ENCODE peak calls at places on chromosomes 5 and 9, in four cellular contexts. One of them, this sample, is unnamed.

GRCh38 chr5:101728933-101729332 is 567.2 kb downstream of the SLCO4C1 start:
- DNase-seq in heart left ventricle: no peak
- DNase-seq in brain microvascular endothelial cell: no peak
- DNase-seq in CD8-positive, alpha-beta T cell: no peak
- DNase-seq in this sample: no peak

GRCh38 chr9:23220957-23221356 is 605.1 kb downstream of the ELAVL2 start:
- DNase-seq in heart left ventricle: no peak
- DNase-seq in CD8-positive, alpha-beta T cell: no peak
- DNase-seq in brain microvascular endothelial cell: no peak
- DNase-seq in this sample: no peak

GRCh38 chr5:2388005-2388361 is 363.5 kb downstream of the IRX2 start:
- DNase-seq in CD8-positive, alpha-beta T cell: no peak
- DNase-seq in heart left ventricle: no peak
- DNase-seq in brain microvascular endothelial cell: no peak
- DNase-seq in this sample: no peak

GRCh38 chr5:81513982-81514381 is 120.0 kb upstream of the ACOT12 start:
- DNase-seq in brain microvascular endothelial cell: no peak
- DNase-seq in heart left ventricle: no peak
- DNase-seq in CD8-positive, alpha-beta T cell: no peak
- DNase-seq in this sample: no peak

GRCh38 chr9:4987996-4988421 is 2.9 kb downstream of the JAK2 start:
- DNase-seq in heart left ventricle: peak
- DNase-seq in CD8-positive, alpha-beta T cell: peak
- DNase-seq in brain microvascular endothelial cell: peak
- DNase-seq in this sample: peak

GRCh38 chr9:71191708-71192107 is 70.3 kb upstream of the TRPM3 start:
- DNase-seq in heart left ventricle: no peak
- DNase-seq in brain microvascular endothelial cell: no peak
- DNase-seq in CD8-positive, alpha-beta T cell: no peak
- DNase-seq in this sample: no peak

GRCh38 chr9:70374962-70375618 is 39.4 kb downstream of the KLF9 start:
- DNase-seq in heart left ventricle: no peak
- DNase-seq in CD8-positive, alpha-beta T cell: no peak
- DNase-seq in brain microvascular endothelial cell: no peak
- DNase-seq in this sample: no peak

GRCh38 chr9:70954126-70954525 is 167.3 kb downstream of the TRPM3 start:
- DNase-seq in brain microvascular endothelial cell: peak
- DNase-seq in CD8-positive, alpha-beta T cell: no peak
- DNase-seq in heart left ventricle: no peak
- DNase-seq in this sample: no peak

GRCh38 chr5:139495644-139496435 is 13.3 kb upstream of the STING1 start:
- DNase-seq in heart left ventricle: no peak
- DNase-seq in CD8-positive, alpha-beta T cell: no peak
- DNase-seq in brain microvascular endothelial cell: peak
- DNase-seq in this sample: no peak

GRCh38 chr9:14180077-14180941 is 133.6 kb downstream of the NFIB start:
- DNase-seq in heart left ventricle: peak
- DNase-seq in brain microvascular endothelial cell: no peak
- DNase-seq in CD8-positive, alpha-beta T cell: no peak
- DNase-seq in this sample: peak

GRCh38 chr9:81815781-81816180 is 112.4 kb upstream of the SPATA31D4 start:
- DNase-seq in CD8-positive, alpha-beta T cell: no peak
- DNase-seq in heart left ventricle: no peak
- DNase-seq in brain microvascular endothelial cell: no peak
- DNase-seq in this sample: no peak
- H3K27ac ChIP-seq in CD8-positive, alpha-beta T cell: no peak
- H3K27ac ChIP-seq in heart left ventricle: no peak
- H3K27ac ChIP-seq in brain microvascular endothelial cell: no peak
- H3K27ac ChIP-seq in this sample: no peak

GRCh38 chr9:114914139-114914538 is 16.3 kb downstream of the TNFSF8 start:
- DNase-seq in brain microvascular endothelial cell: no peak
- DNase-seq in heart left ventricle: no peak
- DNase-seq in CD8-positive, alpha-beta T cell: no peak
- DNase-seq in this sample: no peak
- TF ChIP-seq CTCF in brain microvascular endothelial cell: peak
- TF ChIP-seq CTCF in heart left ventricle: no peak
- TF ChIP-seq CTCF in CD8-positive, alpha-beta T cell: no peak
- TF ChIP-seq CTCF in this sample: no peak

GRCh38 chr9:95204310-95204709 is 113.2 kb downstream of the FANCC start:
- DNase-seq in heart left ventricle: no peak
- DNase-seq in CD8-positive, alpha-beta T cell: no peak
- DNase-seq in brain microvascular endothelial cell: no peak
- DNase-seq in this sample: no peak
- H3K27ac ChIP-seq in heart left ventricle: no peak
- H3K27ac ChIP-seq in CD8-positive, alpha-beta T cell: no peak
- H3K27ac ChIP-seq in brain microvascular endothelial cell: no peak
- H3K27ac ChIP-seq in this sample: no peak

GRCh38 chr5:16382047-16382446 is 83.6 kb downstream of the ZNF622 start:
- DNase-seq in heart left ventricle: no peak
- DNase-seq in brain microvascular endothelial cell: no peak
- DNase-seq in CD8-positive, alpha-beta T cell: no peak
- DNase-seq in this sample: no peak
- TF ChIP-seq CTCF in heart left ventricle: no peak
- TF ChIP-seq CTCF in brain microvascular endothelial cell: no peak
- TF ChIP-seq CTCF in CD8-positive, alpha-beta T cell: no peak
- TF ChIP-seq CTCF in this sample: no peak